ENCODE peak calls at places on chromosomes 11 and 22, in six cellular contexts. Z, W, Q, V, N and J are unnamed samples.

GRCh38 chr11:62428871-62429601 is 10.2 kb downstream of the SCGB1A1 start:
- DNase-seq in Q (no peak), Z (no peak), N (no peak), V (no peak), W (no peak), J (no peak)

GRCh38 chr11:64745523-64746328 is 1.8 kb upstream of the RASGRP2 start:
- DNase-seq in N (peak), V (peak), W (peak), Q (no peak), Z (no peak), J (no peak)

GRCh38 chr22:37894939-37895670 is 11.0 kb upstream of the MICALL1 start:
- DNase-seq in W (no peak), V (no peak), Z (no peak), Q (peak), N (no peak), J (no peak)

GRCh38 chr11:91673705-91674104 is 550.9 kb upstream of the FAT3 start:
- DNase-seq in W (no peak), Q (no peak), Z (no peak), V (no peak), N (no peak), J (no peak)

GRCh38 chr11:44886765-44887164 is 63.9 kb downstream of the TP53I11 start:
- DNase-seq in W (no peak), Q (no peak), V (peak), Z (peak), N (no peak), J (no peak)

GRCh38 chr11:94641167-94641761 is 74.1 kb downstream of the PIWIL4 start:
- DNase-seq in Z (no peak), Q (no peak), N (no peak), W (no peak), V (no peak), J (no peak)

GRCh38 chr22:17536269-17536668 is 27.0 kb upstream of the SLC25A18 start:
- DNase-seq in Z (no peak), Q (no peak), N (no peak), V (peak), W (no peak), J (no peak)

GRCh38 chr22:30837531-30837930 is 131.0 kb downstream of the MORC2 start:
- DNase-seq in Q (no peak), V (no peak), Z (no peak), W (peak), N (no peak), J (peak)

GRCh38 chr22:31036671-31037550 is 44.2 kb upstream of the SMTN start:
- DNase-seq in W (no peak), Q (peak), N (no peak), V (no peak), Z (peak), J (no peak)

GRCh38 chr11:100354736-100355135 is 332.4 kb upstream of the ARHGAP42 start:
- DNase-seq in Q (peak), Z (no peak), W (no peak), N (no peak), V (no peak), J (no peak)

GRCh38 chr11:3905080-3905953 is 49.9 kb downstream of the STIM1 start:
- DNase-seq in Q (peak), Z (peak), N (no peak), V (peak), W (no peak), J (no peak)

GRCh38 chr11:92981508-92982043 is 12.1 kb downstream of the MTNR1B start:
- DNase-seq in Q (no peak), W (no peak), Z (no peak), V (no peak), N (no peak), J (no peak)

GRCh38 chr11:61714316-61714715 is 34.1 kb downstream of the DAGLA start:
- DNase-seq in V (no peak), W (no peak), N (no peak), Z (no peak), Q (no peak), J (no peak)

GRCh38 chr11:118689852-118690552 is 10.6 kb upstream of the TREH start:
- DNase-seq in Q (peak), Z (peak), V (peak), W (peak), N (peak), J (peak)

GRCh38 chr11:1224491-1225385 is 1.9 kb downstream of the MUC5B start:
- DNase-seq in N (no peak), Q (no peak), Z (no peak), V (no peak), W (peak), J (peak)

GRCh38 chr11:62130498-62131464 is 7.0 kb downstream of the INCENP start:
- DNase-seq in Z (no peak), V (no peak), N (no peak), Q (no peak), W (no peak), J (no peak)

GRCh38 chr22:28208036-28208435 is 289.0 kb upstream of the PITPNB start:
- DNase-seq in W (no peak), V (peak), Z (no peak), N (no peak), Q (peak), J (no peak)

GRCh38 chr11:121451982-121452608 is at the start of gene SORL1:
- DNase-seq in N (peak), Z (no peak), Q (peak), W (no peak), V (peak), J (no peak)

GRCh38 chr11:95794086-95794485 is 3.8 kb downstream of the CEP57 start:
- DNase-seq in V (peak), Q (no peak), Z (no peak), N (no peak), W (no peak), J (no peak)

GRCh38 chr11:32088117-32088941 is 2.5 kb upstream of the RCN1 start:
- DNase-seq in Q (peak), V (peak), N (no peak), Z (no peak), W (no peak), J (peak)

GRCh38 chr11:124783002-124783401 is 17.2 kb downstream of the MSANTD2 start:
- DNase-seq in Z (no peak), Q (no peak), N (no peak), V (no peak), W (no peak), J (no peak)

GRCh38 chr11:92759571-92760214 is 209.8 kb upstream of the MTNR1B start:
- DNase-seq in Z (no peak), V (no peak), N (no peak), Q (no peak), W (no peak), J (no peak)

GRCh38 chr22:30426395-30427353 is 1.1 kb downstream of the MTFP1 start:
- DNase-seq in V (peak), N (peak), Z (no peak), Q (peak), W (peak), J (peak)

GRCh38 chr11:117669062-117669461 is 128.0 kb downstream of the DSCAML1 start:
- DNase-seq in W (no peak), V (no peak), Z (no peak), N (no peak), Q (no peak), J (no peak)

GRCh38 chr11:9613830-9614762 is 40.6 kb downstream of the WEE1 start:
- DNase-seq in V (peak), Q (peak), N (peak), Z (peak), W (peak), J (peak)

GRCh38 chr11:102317768-102318103 is 452 bp downstream of the BIRC3 start:
- DNase-seq in W (no peak), Q (no peak), Z (no peak), V (no peak), N (no peak), J (no peak)

GRCh38 chr11:59206635-59207034 is 6.1 kb downstream of the MPEG1 start:
- DNase-seq in V (no peak), Q (peak), N (peak), Z (no peak), W (no peak), J (no peak)

GRCh38 chr11:108648528-108648885 is 16.4 kb upstream of the DDX10 start:
- DNase-seq in W (no peak), Q (no peak), V (no peak), Z (no peak), N (no peak), J (no peak)

GRCh38 chr11:120034176-120034575 is 103.7 kb downstream of the TRIM29 start:
- DNase-seq in V (no peak), Q (no peak), N (no peak), Z (no peak), W (no peak), J (peak)

GRCh38 chr11:32792948-32793475 is 1.4 kb downstream of the CCDC73 start:
- DNase-seq in N (peak), Q (peak), Z (peak), V (peak), W (no peak), J (no peak)

GRCh38 chr22:30717331-30717921 is 22.8 kb downstream of the OSBP2 start:
- DNase-seq in V (peak), N (no peak), Q (peak), W (no peak), Z (peak), J (no peak)

GRCh38 chr11:23959466-23959865 is 537.4 kb upstream of the LUZP2 start:
- DNase-seq in Z (no peak), Q (peak), V (peak), W (no peak), N (no peak), J (no peak)

GRCh38 chr11:27723685-27724084 is 23.4 kb upstream of the BDNF start:
- DNase-seq in N (no peak), Z (no peak), Q (no peak), V (no peak), W (no peak), J (no peak)

DNA sequence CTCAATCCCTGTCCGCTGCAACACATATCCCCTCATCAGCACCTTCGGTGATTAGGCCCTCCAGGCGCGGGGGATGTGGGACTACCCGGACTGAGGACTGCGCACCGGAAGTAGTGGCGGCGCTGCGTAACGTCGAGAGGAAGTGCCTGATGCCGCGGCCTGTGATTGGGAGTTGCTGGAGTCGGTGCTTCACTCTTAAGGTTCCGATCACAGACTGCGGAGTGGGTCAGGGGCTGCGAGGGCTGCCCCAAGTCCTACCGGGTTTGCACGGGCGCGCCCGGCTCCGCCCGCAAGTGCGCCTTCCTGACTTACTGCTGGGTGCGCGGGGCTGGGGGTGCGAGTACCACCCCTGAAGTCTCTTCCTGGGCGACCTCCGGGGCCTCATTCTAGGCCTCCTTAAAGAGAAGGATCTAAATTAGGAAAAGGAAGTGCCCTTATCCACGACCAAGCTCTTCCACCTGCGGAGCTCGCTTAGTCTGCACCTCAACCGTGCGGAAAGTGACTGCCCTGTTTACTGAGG is at the start of gene ALKBH3:
- DNase-seq in V (peak), Z (peak), Q (peak), N (peak), W (peak), J (peak)
- TF ChIP-seq CTCF in V (no peak), Z (no peak), Q (peak), N (no peak), W (no peak), J (no peak)

GRCh38 chr22:25048659-25049657 is 96.4 kb downstream of the KIAA1671 start:
- DNase-seq in V (peak), N (peak), W (no peak), Z (no peak), Q (peak), J (no peak)
- TF ChIP-seq CTCF in V (peak), N (peak), W (peak), Z (peak), Q (peak), J (peak)

DNA sequence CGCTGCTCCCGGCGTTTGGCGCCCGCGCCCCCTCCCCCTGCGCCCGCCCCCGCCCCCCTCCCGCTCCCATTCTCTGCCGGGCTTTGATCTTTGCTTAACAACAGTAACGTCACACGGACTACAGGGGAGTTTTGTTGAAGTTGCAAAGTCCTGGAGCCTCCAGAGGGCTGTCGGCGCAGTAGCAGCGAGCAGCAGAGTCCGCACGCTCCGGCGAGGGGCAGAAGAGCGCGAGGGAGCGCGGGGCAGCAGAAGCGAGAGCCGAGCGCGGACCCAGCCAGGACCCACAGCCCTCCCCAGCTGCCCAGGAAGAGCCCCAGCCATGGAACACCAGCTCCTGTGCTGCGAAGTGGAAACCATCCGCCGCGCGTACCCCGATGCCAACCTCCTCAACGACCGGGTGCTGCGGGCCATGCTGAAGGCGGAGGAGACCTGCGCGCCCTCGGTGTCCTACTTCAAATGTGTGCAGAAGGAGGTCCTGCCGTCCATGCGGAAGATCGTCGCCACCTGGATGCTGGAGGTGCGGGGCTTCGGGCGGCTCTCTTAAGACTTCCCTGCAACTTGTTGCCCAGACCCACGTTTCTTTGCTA is at the start of gene CCND1:
- DNase-seq in Q (peak), V (peak), N (peak), W (peak), Z (peak), J (peak)
- TF ChIP-seq CTCF in Q (peak), V (peak), N (peak), W (peak), Z (peak), J (peak)

DNA sequence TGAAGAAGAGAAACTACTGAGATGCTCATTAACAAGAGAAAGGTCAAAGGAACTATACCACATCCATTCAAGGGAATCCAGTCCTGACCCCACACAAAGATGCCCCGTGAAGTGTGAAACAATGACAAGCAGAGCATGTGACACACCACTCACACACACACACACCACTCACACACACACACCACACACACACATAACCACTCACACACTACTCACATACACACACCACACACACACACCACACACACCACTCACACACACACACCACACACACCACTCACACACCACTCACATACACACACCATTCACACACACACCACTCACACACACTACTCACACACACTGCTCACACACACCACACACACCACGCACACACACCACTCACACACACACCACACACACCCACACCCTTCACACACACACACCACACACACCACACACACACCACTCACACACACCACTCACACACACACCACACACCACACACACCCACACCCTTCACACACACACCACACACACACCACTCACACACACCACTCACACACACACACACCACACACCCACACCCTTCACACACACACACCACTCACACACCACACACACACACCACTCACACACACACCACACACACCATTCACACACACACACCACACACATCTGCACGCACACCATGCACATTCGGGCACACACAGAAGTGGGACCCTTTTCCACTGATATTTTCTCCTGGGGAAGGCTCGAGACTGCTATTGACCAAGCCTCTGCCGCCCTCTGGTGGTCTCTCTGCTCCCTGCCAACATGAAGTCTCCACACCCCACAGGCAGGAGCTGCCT is 32.0 kb upstream of the COMT start:
- DNase-seq in V (peak), Z (no peak), W (peak), N (peak), Q (peak), J (peak)
- TF ChIP-seq CTCF in V (peak), Z (peak), W (peak), N (peak), Q (peak), J (peak)

DNA sequence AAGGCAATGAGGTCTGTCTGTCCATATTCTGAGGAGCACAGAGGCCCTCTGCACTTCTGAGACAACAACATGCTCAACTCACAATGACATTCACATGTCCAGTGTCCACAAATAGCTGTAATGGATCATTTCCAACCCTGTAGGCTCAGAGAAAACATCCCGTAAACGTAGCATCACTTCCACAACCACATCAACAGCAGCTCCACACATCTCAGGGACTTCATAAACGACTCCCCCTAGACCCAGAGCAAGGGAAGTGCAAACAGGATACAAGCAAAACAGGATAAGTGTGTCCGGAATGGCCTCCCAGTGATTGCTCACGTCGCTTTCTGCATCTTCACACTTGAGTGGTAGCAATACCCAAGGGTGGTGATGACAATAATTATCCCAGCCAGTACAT is 100.2 kb downstream of the SYN3 start:
- DNase-seq in N (no peak), Z (no peak), V (no peak), Q (no peak), W (no peak), J (no peak)
- TF ChIP-seq CTCF in N (no peak), Z (no peak), V (no peak), Q (no peak), W (no peak), J (no peak)

DNA sequence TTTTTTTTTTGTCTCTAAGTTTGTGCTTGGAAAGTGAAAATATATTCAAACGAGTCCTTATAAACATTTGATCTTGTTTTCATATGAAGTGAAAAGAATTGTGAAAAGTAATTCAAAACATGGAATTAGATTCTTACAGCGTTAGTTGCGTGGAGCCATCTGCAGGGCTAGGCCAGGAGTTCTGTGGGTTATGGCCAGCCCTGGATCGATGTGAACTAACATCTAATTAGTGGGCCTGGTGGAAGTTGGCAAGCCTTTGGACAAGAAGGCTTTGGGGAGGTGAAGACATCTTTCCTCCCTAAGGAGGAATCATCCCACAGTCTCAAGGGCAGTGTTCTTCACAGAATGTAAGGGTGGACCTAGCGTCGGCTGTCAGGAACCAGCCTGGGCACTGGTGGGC is 37.3 kb downstream of the PARVA start:
- DNase-seq in Q (no peak), N (no peak), W (no peak), V (no peak), Z (no peak), J (no peak)
- TF ChIP-seq CTCF in Q (no peak), N (no peak), W (no peak), V (no peak), Z (peak), J (no peak)

GRCh38 chr11:75800136-75800675 is 14.8 kb upstream of the UVRAG start:
- DNase-seq in N (no peak), Z (no peak), W (no peak), V (no peak), Q (no peak), J (no peak)
- TF ChIP-seq CTCF in N (no peak), Z (no peak), W (no peak), V (no peak), Q (no peak), J (no peak)